ENCODE peak calls at places on chromosomes 11 and 22, in eight cellular contexts. One of them, this sample, is unnamed.
A peak's percentile ranks its signal among the peaks of the same experiment; 100 is the strongest.

GRCh38 chr22:44272330-44272729 is 40.4 kb downstream of the SHISAL1 start:
- DNase-seq in kidney: peak; percentile 20
- DNase-seq in SJCRH30: no peak
- DNase-seq in brain microvascular endothelial cell: no peak
- DNase-seq in skeletal muscle cell: no peak
- DNase-seq in effector memory CD4-positive, alpha-beta T cell: no peak
- DNase-seq in body of pancreas: no peak
- DNase-seq in upper lobe of right lung: peak; percentile 3
- DNase-seq in this sample: no peak

GRCh38 chr22:22895776-22896445 is 8.3 kb downstream of the IGLL5 start:
- DNase-seq in kidney: no peak
- DNase-seq in SJCRH30: no peak
- DNase-seq in brain microvascular endothelial cell: no peak
- DNase-seq in skeletal muscle cell: no peak
- DNase-seq in effector memory CD4-positive, alpha-beta T cell: no peak
- DNase-seq in body of pancreas: no peak
- DNase-seq in upper lobe of right lung: peak; percentile 47
- DNase-seq in this sample: no peak

GRCh38 chr11:95330332-95330731 is 99.3 kb upstream of the SESN3 start:
- DNase-seq in kidney: no peak
- DNase-seq in SJCRH30: no peak
- DNase-seq in brain microvascular endothelial cell: no peak
- DNase-seq in skeletal muscle cell: no peak
- DNase-seq in effector memory CD4-positive, alpha-beta T cell: no peak
- DNase-seq in body of pancreas: no peak
- DNase-seq in upper lobe of right lung: no peak
- DNase-seq in this sample: no peak

GRCh38 chr11:3189886-3190583 is 24.9 kb upstream of the OSBPL5 start:
- DNase-seq in kidney: no peak
- DNase-seq in SJCRH30: no peak
- DNase-seq in brain microvascular endothelial cell: no peak
- DNase-seq in skeletal muscle cell: no peak
- DNase-seq in effector memory CD4-positive, alpha-beta T cell: no peak
- DNase-seq in body of pancreas: no peak
- DNase-seq in upper lobe of right lung: no peak
- DNase-seq in this sample: no peak

GRCh38 chr22:25113316-25113721 is 86.3 kb upstream of the CRYBB3 start:
- DNase-seq in kidney: peak; percentile 89
- DNase-seq in SJCRH30: peak; percentile 80
- DNase-seq in brain microvascular endothelial cell: no peak
- DNase-seq in skeletal muscle cell: no peak
- DNase-seq in effector memory CD4-positive, alpha-beta T cell: no peak
- DNase-seq in body of pancreas: peak; percentile 17
- DNase-seq in upper lobe of right lung: peak; percentile 79
- DNase-seq in this sample: no peak

GRCh38 chr11:125070699-125071254 is 7.7 kb downstream of the SLC37A2 start:
- DNase-seq in kidney: peak; percentile 80
- DNase-seq in SJCRH30: no peak
- DNase-seq in brain microvascular endothelial cell: peak; percentile 19
- DNase-seq in skeletal muscle cell: no peak
- DNase-seq in effector memory CD4-positive, alpha-beta T cell: no peak
- DNase-seq in body of pancreas: peak; percentile 83
- DNase-seq in upper lobe of right lung: peak; percentile 89
- DNase-seq in this sample: peak; percentile 80

GRCh38 chr11:60169264-60169915 is 13.5 kb downstream of the MS4A6A start:
- DNase-seq in kidney: no peak
- DNase-seq in SJCRH30: peak; percentile 17
- DNase-seq in brain microvascular endothelial cell: peak; percentile 2
- DNase-seq in skeletal muscle cell: no peak
- DNase-seq in effector memory CD4-positive, alpha-beta T cell: no peak
- DNase-seq in body of pancreas: peak; percentile 93
- DNase-seq in upper lobe of right lung: no peak
- DNase-seq in this sample: peak; percentile 25

GRCh38 chr11:129888451-129888850 is 6.9 kb downstream of the NFRKB start:
- DNase-seq in kidney: no peak
- DNase-seq in SJCRH30: no peak
- DNase-seq in brain microvascular endothelial cell: no peak
- DNase-seq in skeletal muscle cell: no peak
- DNase-seq in effector memory CD4-positive, alpha-beta T cell: no peak
- DNase-seq in body of pancreas: no peak
- DNase-seq in upper lobe of right lung: no peak
- DNase-seq in this sample: no peak

GRCh38 chr11:47869548-47870393 is 21.6 kb upstream of the NUP160 start:
- DNase-seq in kidney: no peak
- DNase-seq in SJCRH30: no peak
- DNase-seq in brain microvascular endothelial cell: no peak
- DNase-seq in skeletal muscle cell: no peak
- DNase-seq in effector memory CD4-positive, alpha-beta T cell: no peak
- DNase-seq in body of pancreas: no peak
- DNase-seq in upper lobe of right lung: no peak
- DNase-seq in this sample: no peak

GRCh38 chr11:18408558-18409242 is 3.4 kb upstream of the LDHC start:
- DNase-seq in kidney: no peak
- DNase-seq in SJCRH30: no peak
- DNase-seq in brain microvascular endothelial cell: no peak
- DNase-seq in skeletal muscle cell: no peak
- DNase-seq in effector memory CD4-positive, alpha-beta T cell: no peak
- DNase-seq in body of pancreas: no peak
- DNase-seq in upper lobe of right lung: no peak
- DNase-seq in this sample: no peak

GRCh38 chr22:29936186-29936585 is 53.2 kb downstream of the MTMR3 start:
- DNase-seq in kidney: no peak
- DNase-seq in SJCRH30: no peak
- DNase-seq in brain microvascular endothelial cell: no peak
- DNase-seq in skeletal muscle cell: no peak
- DNase-seq in effector memory CD4-positive, alpha-beta T cell: no peak
- DNase-seq in body of pancreas: peak; percentile 22
- DNase-seq in upper lobe of right lung: no peak
- DNase-seq in this sample: no peak

GRCh38 chr11:28153586-28153985 is 45.4 kb downstream of the METTL15 start:
- DNase-seq in kidney: no peak
- DNase-seq in SJCRH30: no peak
- DNase-seq in brain microvascular endothelial cell: no peak
- DNase-seq in skeletal muscle cell: no peak
- DNase-seq in effector memory CD4-positive, alpha-beta T cell: no peak
- DNase-seq in body of pancreas: no peak
- DNase-seq in upper lobe of right lung: no peak
- DNase-seq in this sample: no peak

GRCh38 chr11:121071456-121072236 is 29.4 kb upstream of the TECTA start:
- DNase-seq in kidney: no peak
- DNase-seq in SJCRH30: peak; percentile 16
- DNase-seq in brain microvascular endothelial cell: no peak
- DNase-seq in skeletal muscle cell: no peak
- DNase-seq in effector memory CD4-positive, alpha-beta T cell: no peak
- DNase-seq in body of pancreas: no peak
- DNase-seq in upper lobe of right lung: no peak
- DNase-seq in this sample: no peak

GRCh38 chr22:43203471-43203981 is 16.6 kb upstream of the TTLL12 start:
- DNase-seq in kidney: peak; percentile 68
- DNase-seq in SJCRH30: no peak
- DNase-seq in brain microvascular endothelial cell: no peak
- DNase-seq in skeletal muscle cell: no peak
- DNase-seq in effector memory CD4-positive, alpha-beta T cell: no peak
- DNase-seq in body of pancreas: no peak
- DNase-seq in upper lobe of right lung: peak; percentile 66
- DNase-seq in this sample: no peak

GRCh38 chr11:35038211-35038930 is 100.6 kb upstream of the CD44 start:
- DNase-seq in kidney: no peak
- DNase-seq in SJCRH30: no peak
- DNase-seq in brain microvascular endothelial cell: no peak
- DNase-seq in skeletal muscle cell: no peak
- DNase-seq in effector memory CD4-positive, alpha-beta T cell: no peak
- DNase-seq in body of pancreas: no peak
- DNase-seq in upper lobe of right lung: no peak
- DNase-seq in this sample: peak; percentile 41

GRCh38 chr11:78535920-78536319 is 38.7 kb downstream of the NARS2 start:
- DNase-seq in kidney: no peak
- DNase-seq in SJCRH30: no peak
- DNase-seq in brain microvascular endothelial cell: no peak
- DNase-seq in skeletal muscle cell: no peak
- DNase-seq in effector memory CD4-positive, alpha-beta T cell: no peak
- DNase-seq in body of pancreas: no peak
- DNase-seq in upper lobe of right lung: no peak
- DNase-seq in this sample: peak; percentile 51

DNA sequence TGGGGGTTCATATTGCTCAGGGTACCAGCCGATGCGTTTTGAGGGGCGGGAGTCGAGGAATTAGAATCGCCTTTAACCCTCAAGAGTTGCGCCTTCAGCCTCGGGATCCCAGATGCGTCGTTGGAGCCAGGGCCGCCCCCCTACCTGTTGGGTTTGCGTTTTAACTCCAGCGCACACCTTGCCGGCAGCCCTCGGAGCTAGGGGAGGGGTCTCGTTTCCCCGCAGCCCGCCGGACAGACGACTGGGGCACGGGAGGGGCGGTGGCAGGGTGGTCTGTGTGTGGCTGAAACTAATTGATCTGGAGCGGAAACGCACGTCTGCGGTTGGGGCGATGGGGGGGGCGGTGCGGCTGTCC is 3.4 kb upstream of the CCND1 start:
- DNase-seq in kidney: peak; percentile 76
- DNase-seq in SJCRH30: no peak
- DNase-seq in brain microvascular endothelial cell: no peak
- DNase-seq in skeletal muscle cell: no peak
- DNase-seq in effector memory CD4-positive, alpha-beta T cell: no peak
- DNase-seq in body of pancreas: no peak
- DNase-seq in upper lobe of right lung: no peak
- DNase-seq in this sample: no peak
- H3K4me3 ChIP-seq in kidney: no peak overlapping the region
- H3K4me3 ChIP-seq in SJCRH30: no peak overlapping the region
- H3K4me3 ChIP-seq in brain microvascular endothelial cell: peak overlapping the region; percentile 98
- H3K4me3 ChIP-seq in skeletal muscle cell: no peak overlapping the region
- H3K4me3 ChIP-seq in effector memory CD4-positive, alpha-beta T cell: no peak overlapping the region
- H3K4me3 ChIP-seq in body of pancreas: no peak overlapping the region
- H3K4me3 ChIP-seq in upper lobe of right lung: peak overlapping the region; percentile 55
- H3K4me3 ChIP-seq in this sample: peak overlapping the region; percentile 96

GRCh38 chr11:23124249-23124648 is 264.0 kb upstream of the CCDC179 start:
- DNase-seq in kidney: no peak
- DNase-seq in SJCRH30: no peak
- DNase-seq in brain microvascular endothelial cell: no peak
- DNase-seq in skeletal muscle cell: no peak
- DNase-seq in effector memory CD4-positive, alpha-beta T cell: no peak
- DNase-seq in body of pancreas: no peak
- DNase-seq in upper lobe of right lung: no peak
- DNase-seq in this sample: no peak

GRCh38 chr11:23123766-23124165 is 263.5 kb upstream of the CCDC179 start:
- DNase-seq in kidney: no peak
- DNase-seq in SJCRH30: no peak
- DNase-seq in brain microvascular endothelial cell: peak; percentile 55
- DNase-seq in skeletal muscle cell: peak; percentile 15
- DNase-seq in effector memory CD4-positive, alpha-beta T cell: no peak
- DNase-seq in body of pancreas: no peak
- DNase-seq in upper lobe of right lung: no peak
- DNase-seq in this sample: peak; percentile 40

GRCh38 chr11:23124996-23125395 is 264.7 kb upstream of the CCDC179 start:
- DNase-seq in kidney: no peak
- DNase-seq in SJCRH30: no peak
- DNase-seq in brain microvascular endothelial cell: no peak
- DNase-seq in skeletal muscle cell: no peak
- DNase-seq in effector memory CD4-positive, alpha-beta T cell: no peak
- DNase-seq in body of pancreas: peak; percentile 10
- DNase-seq in upper lobe of right lung: no peak
- DNase-seq in this sample: peak; percentile 18

DNA sequence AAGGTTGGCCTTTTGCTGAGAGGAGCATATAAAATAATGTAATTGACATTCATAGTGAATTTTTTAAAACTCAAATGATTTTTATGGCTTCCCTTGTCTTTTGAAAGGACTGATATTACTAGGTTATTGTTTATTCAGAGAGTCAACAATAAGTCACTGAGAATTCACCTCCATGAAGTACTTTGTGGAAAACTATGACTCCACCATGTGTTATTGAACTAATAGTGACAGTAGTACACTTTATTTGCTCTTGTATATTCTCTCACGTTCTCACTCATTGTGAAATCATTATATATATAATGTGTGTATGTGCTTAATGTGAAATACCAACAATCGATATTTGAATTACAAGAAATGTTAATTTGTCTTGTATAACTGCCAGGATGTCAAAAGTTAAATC is 267.4 kb upstream of the CCDC179 start:
- DNase-seq in kidney: no peak
- DNase-seq in SJCRH30: no peak
- DNase-seq in brain microvascular endothelial cell: no peak
- DNase-seq in skeletal muscle cell: no peak
- DNase-seq in effector memory CD4-positive, alpha-beta T cell: no peak
- DNase-seq in body of pancreas: no peak
- DNase-seq in upper lobe of right lung: no peak
- DNase-seq in this sample: no peak
- H3K4me3 ChIP-seq in kidney: no peak overlapping the region
- H3K4me3 ChIP-seq in SJCRH30: no peak overlapping the region
- H3K4me3 ChIP-seq in brain microvascular endothelial cell: no peak overlapping the region
- H3K4me3 ChIP-seq in skeletal muscle cell: no peak overlapping the region
- H3K4me3 ChIP-seq in effector memory CD4-positive, alpha-beta T cell: no peak overlapping the region
- H3K4me3 ChIP-seq in body of pancreas: no peak overlapping the region
- H3K4me3 ChIP-seq in upper lobe of right lung: no peak overlapping the region
- H3K4me3 ChIP-seq in this sample: no peak overlapping the region

GRCh38 chr22:38923463-38924196 is 33.8 kb upstream of the APOBEC3A start:
- DNase-seq in kidney: peak; percentile 92
- DNase-seq in SJCRH30: peak; percentile 81
- DNase-seq in brain microvascular endothelial cell: peak; percentile 36
- DNase-seq in skeletal muscle cell: peak; percentile 13
- DNase-seq in effector memory CD4-positive, alpha-beta T cell: no peak
- DNase-seq in body of pancreas: peak; percentile 86
- DNase-seq in upper lobe of right lung: peak; percentile 79
- DNase-seq in this sample: peak; percentile 61
- H3K4me3 ChIP-seq in kidney: peak overlapping the region; percentile 22
- H3K4me3 ChIP-seq in SJCRH30: no peak overlapping the region
- H3K4me3 ChIP-seq in brain microvascular endothelial cell: peak overlapping the region; percentile 15
- H3K4me3 ChIP-seq in skeletal muscle cell: peak overlapping the region; percentile 23
- H3K4me3 ChIP-seq in effector memory CD4-positive, alpha-beta T cell: no peak overlapping the region
- H3K4me3 ChIP-seq in body of pancreas: no peak overlapping the region
- H3K4me3 ChIP-seq in upper lobe of right lung: peak overlapping the region; percentile 9
- H3K4me3 ChIP-seq in this sample: no peak overlapping the region

DNA sequence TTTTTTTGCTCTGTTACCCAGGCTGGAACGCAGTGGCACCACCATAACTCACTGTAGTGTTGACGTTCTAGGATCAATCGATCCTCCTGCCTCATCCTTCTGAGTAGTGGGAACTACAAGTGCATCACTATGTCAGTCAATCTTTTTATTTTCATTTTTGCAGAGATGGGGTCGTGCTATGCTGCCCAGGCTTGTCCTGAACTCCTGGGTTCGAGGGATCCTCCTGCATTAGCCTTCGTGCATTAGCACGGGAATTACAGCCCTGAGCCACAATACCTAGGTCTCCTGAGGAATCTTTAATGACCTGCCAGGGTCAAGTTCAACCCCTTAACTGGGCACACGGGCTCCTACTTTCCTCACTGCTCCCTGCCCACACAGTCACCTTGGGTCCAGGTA is 4.4 kb downstream of the APOL3 start:
- DNase-seq in kidney: no peak
- DNase-seq in SJCRH30: no peak
- DNase-seq in brain microvascular endothelial cell: no peak
- DNase-seq in skeletal muscle cell: no peak
- DNase-seq in effector memory CD4-positive, alpha-beta T cell: no peak
- DNase-seq in body of pancreas: no peak
- DNase-seq in upper lobe of right lung: no peak
- DNase-seq in this sample: no peak
- H3K4me3 ChIP-seq in kidney: peak overlapping the region; percentile 63
- H3K4me3 ChIP-seq in SJCRH30: no peak overlapping the region
- H3K4me3 ChIP-seq in brain microvascular endothelial cell: peak overlapping the region; percentile 44
- H3K4me3 ChIP-seq in skeletal muscle cell: no peak overlapping the region
- H3K4me3 ChIP-seq in effector memory CD4-positive, alpha-beta T cell: peak overlapping the region; percentile 69
- H3K4me3 ChIP-seq in body of pancreas: no peak overlapping the region
- H3K4me3 ChIP-seq in upper lobe of right lung: peak overlapping the region; percentile 59
- H3K4me3 ChIP-seq in this sample: peak overlapping the region; percentile 51

This sample was measured in choroid plexus epithelial cell.